ENCODE peak calls at places on chromosomes 1 and 21, in seven cellular contexts. M is central memory CD4-positive, alpha-beta T cell; R is cardiac fibroblast; U is anterior cingulate cortex; V is putamen; H is hypothalamus; G is DMS 273 treated with DMSO at 0.1 percent for 48 hours. N is an unnamed sample.

GRCh38 chr1:109395602-109396512 is 1.9 kb downstream of the SORT1 start:
- DNase-seq in H (no peak), R (peak), V (no peak), G (no peak), M (no peak), U (no peak), N (no peak)

GRCh38 chr1:6852136-6852890 is 67.1 kb downstream of the CAMTA1 start:
- DNase-seq in M (no peak), H (no peak), R (no peak), V (no peak), G (no peak), U (no peak), N (no peak)

GRCh38 chr1:165903672-165904071 is 76.3 kb downstream of the UCK2 start:
- DNase-seq in H (no peak), M (no peak), V (no peak), R (peak), U (no peak), G (no peak), N (no peak)

GRCh38 chr1:82387070-82387366 is 586.3 kb downstream of the ADGRL2 start:
- DNase-seq in R (no peak), V (no peak), G (no peak), H (no peak), M (no peak), U (no peak), N (no peak)

GRCh38 chr21:37139154-37139553 is 66.1 kb downstream of the TTC3 start:
- DNase-seq in V (no peak), U (no peak), H (no peak), G (no peak), R (no peak), M (no peak), N (no peak)

GRCh38 chr1:178341218-178341956 is 155.4 kb downstream of the CLEC20A start:
- DNase-seq in H (no peak), V (no peak), G (no peak), R (peak), M (no peak), U (no peak), N (peak)

GRCh38 chr1:197130677-197131304 is 15.7 kb downstream of the ASPM start:
- DNase-seq in V (no peak), U (no peak), M (no peak), G (no peak), R (peak), H (no peak), N (no peak)

GRCh38 chr1:89704014-89704413 is 71.1 kb downstream of the LRRC8C start:
- DNase-seq in M (no peak), V (no peak), U (no peak), H (no peak), G (no peak), R (no peak), N (no peak)

GRCh38 chr1:241503444-241503843 is 16.1 kb downstream of the FH start:
- DNase-seq in M (no peak), H (no peak), G (no peak), U (no peak), V (peak), R (no peak), N (no peak)

GRCh38 chr21:41602511-41602910 is 94.6 kb upstream of the TMPRSS2 start:
- DNase-seq in G (no peak), R (no peak), H (no peak), V (no peak), M (no peak), U (no peak), N (peak)

GRCh38 chr1:214553142-214553710 is 1.8 kb upstream of the PTPN14 start:
- DNase-seq in H (no peak), M (no peak), R (no peak), G (no peak), V (no peak), U (no peak), N (no peak)

GRCh38 chr1:7621334-7622219 is 149.5 kb upstream of the VAMP3 start:
- DNase-seq in U (no peak), M (no peak), G (no peak), H (no peak), V (no peak), R (peak), N (peak)

GRCh38 chr1:28506907-28507246 is 1.0 kb downstream of the RCC1 start:
- DNase-seq in M (no peak), H (no peak), G (no peak), R (no peak), V (no peak), U (no peak), N (no peak)

GRCh38 chr1:87968259-87968955 is 639.7 kb downstream of the LMO4 start:
- DNase-seq in G (no peak), V (peak), R (peak), U (no peak), M (no peak), H (no peak), N (no peak)

GRCh38 chr1:223844521-223844961 is 1.2 kb downstream of the TP53BP2 start:
- DNase-seq in R (no peak), M (peak), H (no peak), U (no peak), V (no peak), G (no peak), N (no peak)

GRCh38 chr1:62285984-62286481 is 33.2 kb downstream of the KANK4 start:
- DNase-seq in V (no peak), M (no peak), H (no peak), R (no peak), U (no peak), G (no peak), N (no peak)

GRCh38 chr1:218351617-218352438 is 6.7 kb downstream of the TGFB2 start:
- DNase-seq in G (no peak), V (no peak), H (peak), M (no peak), U (peak), R (peak), N (no peak)

N was measured in sciatic nerve.